ENCODE peak calls at places on chromosomes 13 and 19, in four cellular contexts. A, L, C and N are unnamed samples.

GRCh38 chr19:10872551-10873107 is 1.3 kb downstream of the CARM1 start:
- DNase-seq in L (no peak), C (no peak), A (no peak), N (no peak)

GRCh38 chr19:14517840-14518505 is at the start of gene DNAJB1:
- DNase-seq in L (peak; percentile 38), C (no peak), A (peak; percentile 69), N (peak; percentile 85)

GRCh38 chr13:92143766-92144165 is 745.3 kb downstream of the GPC5 start:
- DNase-seq in A (peak; percentile 22), C (no peak), L (no peak), N (no peak)

GRCh38 chr13:78701383-78701782 is 42.4 kb upstream of the OBI1 start:
- DNase-seq in C (no peak), A (no peak), L (no peak), N (no peak)

GRCh38 chr13:113735194-113735593 is 23.8 kb upstream of the TMEM255B start:
- DNase-seq in L (no peak), A (no peak), C (no peak), N (no peak)

GRCh38 chr13:34137200-34137599 is 319.3 kb downstream of the RFC3 start:
- DNase-seq in A (no peak), C (no peak), L (no peak), N (no peak)

GRCh38 chr19:10544753-10545251 is 1.1 kb downstream of the ATG4D start:
- DNase-seq in A (no peak), C (no peak), L (no peak), N (peak; percentile 42)

GRCh38 chr19:15200575-15201364 is at the start of gene NOTCH3:
- DNase-seq in L (no peak), A (peak; percentile 67), C (no peak), N (peak; percentile 50)

GRCh38 chr13:110047511-110047910 is 259.4 kb downstream of the COL4A1 start:
- DNase-seq in A (no peak), C (no peak), L (no peak), N (no peak)

GRCh38 chr19:46692918-46693722 is 23.8 kb downstream of the PRKD2 start:
- DNase-seq in A (no peak), C (no peak), L (no peak), N (no peak)

GRCh38 chr13:103100795-103101194 is 34.6 kb upstream of the SLC10A2 start:
- DNase-seq in C (no peak), L (no peak), A (no peak), N (no peak)

GRCh38 chr13:40479196-40479845 is 187.1 kb downstream of the FOXO1 start:
- DNase-seq in C (no peak), A (no peak), L (no peak), N (no peak)

GRCh38 chr19:46860846-46861690 is at the start of gene ARHGAP35:
- DNase-seq in C (no peak), L (no peak), A (peak; percentile 85), N (peak; percentile 85)

GRCh38 chr13:40668335-40668734 is 1.9 kb upstream of the FOXO1 start:
- DNase-seq in C (no peak), A (peak; percentile 43), L (peak; percentile 54), N (peak; percentile 55)

GRCh38 chr19:29098863-29099481 is 114.0 kb downstream of the UQCRFS1 start:
- DNase-seq in L (no peak), A (no peak), C (no peak), N (peak; percentile 12)

GRCh38 chr19:495440-496332 is 600 bp upstream of the MADCAM1 start:
- DNase-seq in L (no peak), A (peak; percentile 52), C (no peak), N (peak; percentile 64)

GRCh38 chr19:58559275-58560006 is 1.0 kb upstream of the UBE2M start:
- DNase-seq in L (peak; percentile 92), C (peak; percentile 76), A (peak; percentile 87), N (peak; percentile 97)

GRCh38 chr19:6393982-6394412 is 1.0 kb upstream of the GTF2F1 start:
- DNase-seq in L (no peak), C (peak; percentile 63), A (no peak), N (no peak)

GRCh38 chr13:74061939-74062595 is 72.1 kb downstream of the KLF12 start:
- DNase-seq in L (no peak), A (no peak), C (peak; percentile 55), N (no peak)

GRCh38 chr13:111005808-111006494 is 91.1 kb upstream of the ANKRD10 start:
- DNase-seq in A (no peak), C (no peak), L (no peak), N (no peak)

GRCh38 chr13:44989071-44989889 is at the start of the genes GPALPP1 and NUFIP1:
- DNase-seq in C (peak; percentile 64), L (peak; percentile 93), A (peak; percentile 95), N (peak; percentile 90)

GRCh38 chr13:45623516-45624090 is 8.1 kb upstream of the ERICH6B start:
- DNase-seq in A (peak; percentile 53), C (peak; percentile 21), L (peak; percentile 19), N (peak; percentile 12)

GRCh38 chr13:71118779-71119364 is 748.1 kb downstream of the DACH1 start:
- DNase-seq in L (no peak), C (no peak), A (no peak), N (no peak)

GRCh38 chr19:53537126-53537522 is 821 bp upstream of the ZNF331 start:
- DNase-seq in L (no peak), A (no peak), C (no peak), N (no peak)

GRCh38 chr13:78121459-78122348 is 203.1 kb upstream of the EDNRB start:
- DNase-seq in C (peak; percentile 28), L (peak; percentile 37), A (peak; percentile 75), N (peak; percentile 43)

GRCh38 chr13:110419391-110419791 is 112.3 kb downstream of the COL4A2 start:
- DNase-seq in C (no peak), A (no peak), L (peak; percentile 14), N (no peak)

GRCh38 chr19:51440846-51441409 is 17.3 kb downstream of the SIGLEC8 start:
- DNase-seq in A (no peak), C (no peak), L (no peak), N (peak; percentile 54)

DNA sequence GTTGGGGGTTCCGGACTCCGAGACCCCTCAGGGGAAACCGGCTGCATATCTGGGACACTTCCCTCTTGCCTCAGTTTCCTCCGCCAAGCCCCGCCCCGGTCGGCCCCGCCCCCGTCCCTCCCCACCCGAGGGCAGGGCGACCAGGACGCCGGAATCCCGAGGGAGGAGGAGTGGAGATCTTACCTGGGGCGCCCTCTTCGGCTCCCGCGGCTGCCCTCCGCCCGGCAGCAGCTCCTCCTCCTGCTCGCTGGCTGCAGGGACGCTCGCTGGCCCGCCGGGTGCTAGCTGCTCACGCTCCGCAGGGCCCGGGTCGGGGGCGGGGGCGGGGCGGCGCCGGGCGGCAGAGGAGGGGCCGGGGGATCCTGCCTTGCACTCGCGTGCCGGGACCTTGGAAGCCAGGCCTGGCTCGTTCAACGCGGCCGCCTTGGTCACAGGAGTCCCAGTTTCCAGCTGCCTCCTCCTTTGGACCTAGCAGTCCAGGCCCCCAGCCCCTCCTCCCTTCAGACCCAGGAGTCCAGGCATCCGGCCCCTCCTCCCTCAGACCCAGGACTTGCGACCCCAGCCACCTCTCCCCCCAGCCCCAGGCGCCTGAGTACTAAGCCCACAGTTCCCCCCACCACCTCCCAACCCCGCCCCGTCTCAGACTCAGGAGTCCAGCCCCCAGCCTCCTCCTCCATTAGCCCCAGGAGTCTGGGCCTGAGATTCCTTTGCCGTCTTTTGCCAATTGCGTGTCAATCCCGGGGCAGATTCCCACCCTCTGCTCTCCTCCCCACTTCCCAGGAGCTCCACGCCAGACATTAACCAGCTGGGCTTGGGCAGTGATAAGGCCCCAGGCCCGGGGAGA is at the start of gene NTF4:
- DNase-seq in A (peak; percentile 60), C (no peak), L (peak; percentile 20), N (peak; percentile 74)
- TF ChIP-seq FOXK2 in A (no peak), C (no peak), L (no peak), N (no peak)

DNA sequence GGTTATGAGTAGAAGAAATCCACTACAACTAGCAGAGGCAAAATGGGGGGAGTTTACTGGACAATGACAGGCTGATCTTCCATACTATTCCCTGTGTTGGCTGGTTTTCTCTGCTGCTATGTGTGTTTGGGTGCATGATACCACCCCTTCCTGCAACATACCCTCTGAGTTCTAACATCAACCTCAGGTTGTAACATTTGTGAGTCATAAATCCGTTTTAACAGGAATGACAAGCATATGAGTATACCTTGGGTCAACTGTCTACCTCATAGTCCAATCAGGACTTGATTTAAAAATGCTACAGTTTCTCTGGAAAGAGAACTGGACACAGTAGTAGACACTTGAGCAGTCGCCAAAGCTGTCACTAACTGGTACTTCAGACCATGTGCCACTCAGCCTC is 422.9 kb downstream of the KCTD12 start:
- DNase-seq in L (no peak), A (no peak), C (no peak), N (no peak)
- TF ChIP-seq FOXK2 in L (no peak), A (no peak), C (no peak), N (no peak)

GRCh38 chr19:45681391-45682015 is 10.2 kb downstream of the SNRPD2 start:
- DNase-seq in C (no peak), L (peak; percentile 63), A (peak; percentile 78), N (peak; percentile 82)

GRCh38 chr19:45682908-45683307 is 8.8 kb downstream of the SNRPD2 start:
- DNase-seq in L (no peak), A (no peak), C (no peak), N (no peak)

GRCh38 chr19:45676851-45677263 is 8.8 kb downstream of the GIPR start:
- DNase-seq in A (no peak), L (no peak), C (no peak), N (no peak)

GRCh38 chr19:45682117-45682516 is 9.6 kb downstream of the SNRPD2 start:
- DNase-seq in A (no peak), L (no peak), C (no peak), N (no peak)

DNA sequence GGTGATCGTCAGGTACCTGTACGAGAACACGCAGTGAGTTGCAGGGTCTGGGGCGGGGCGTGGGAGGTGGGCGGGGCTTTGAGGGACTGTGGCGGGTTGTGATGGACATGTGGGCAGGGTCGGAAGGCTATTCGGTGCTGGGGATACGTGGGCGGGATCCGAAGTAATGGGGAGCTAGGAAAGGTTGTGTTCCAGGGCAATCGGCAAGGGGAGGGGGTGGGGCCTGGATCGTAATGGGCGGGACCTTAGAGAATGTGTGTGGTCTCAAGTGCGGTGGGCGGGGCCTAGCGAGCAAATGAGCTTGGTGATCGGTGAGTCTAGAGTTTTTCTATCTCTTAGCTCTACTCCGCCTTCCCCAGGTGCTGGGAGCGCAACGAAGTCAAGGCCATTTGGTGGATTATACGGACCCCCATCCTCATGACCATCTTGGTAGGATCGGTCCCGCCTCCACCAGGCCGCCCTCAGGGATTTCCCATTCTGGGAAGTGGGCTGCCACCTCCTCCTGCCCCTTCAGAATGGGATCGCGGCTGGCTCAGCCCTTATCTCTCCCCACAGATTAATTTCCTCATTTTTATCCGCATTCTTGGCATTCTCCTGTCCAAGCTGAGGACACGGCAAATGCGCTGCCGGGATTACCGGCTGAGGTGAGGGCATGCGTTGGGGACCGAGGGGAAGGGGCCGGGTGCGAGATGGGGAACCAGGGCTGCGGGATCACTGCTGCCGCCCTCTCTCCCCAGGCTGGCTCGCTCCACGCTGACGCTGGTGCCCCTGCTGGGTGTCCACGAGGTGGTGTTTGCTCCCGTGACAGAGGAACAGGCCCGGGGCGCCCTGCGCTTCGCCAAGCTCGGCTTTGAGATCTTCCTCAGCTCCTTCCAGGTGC is 9.6 kb downstream of the GIPR start:
- DNase-seq in C (peak; percentile 81), L (peak; percentile 94), A (peak; percentile 90), N (peak; percentile 51)
- TF ChIP-seq FOXK2 in C (no peak), L (no peak), A (no peak), N (no peak)

GRCh38 chr13:64718116-64718515 is 2512.0 kb downstream of the PCDH9 start:
- DNase-seq in L (no peak), A (no peak), C (no peak), N (no peak)

DNA sequence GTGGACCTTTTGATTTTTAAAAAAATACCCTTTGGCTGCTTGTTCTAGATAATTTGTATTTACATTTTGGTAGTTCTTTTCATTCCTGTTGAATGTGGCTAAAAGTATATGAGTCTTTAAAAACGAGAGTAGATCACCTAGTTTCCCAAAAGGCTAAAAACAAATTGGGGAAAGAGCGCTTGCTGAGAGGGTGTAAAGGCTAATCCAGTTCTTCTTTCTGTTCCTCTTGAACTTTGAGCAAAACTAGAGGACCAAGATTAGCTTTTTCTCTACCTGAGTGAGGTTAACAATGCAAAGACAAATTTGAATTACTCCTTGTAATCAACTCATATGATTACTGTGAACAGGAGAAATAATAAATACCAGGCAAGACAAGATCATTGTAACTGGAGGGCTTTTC is 2513.2 kb downstream of the PCDH9 start:
- DNase-seq in A (no peak), L (no peak), C (no peak), N (no peak)
- TF ChIP-seq FOXK2 in A (no peak), L (no peak), C (no peak), N (no peak)